ENCODE peak calls at places on chromosomes 12 and 14, in six cellular contexts. One of them, this sample, is unnamed.

GRCh38 chr14:72745546-72745945 is 148.4 kb downstream of the DPF3 start:
- DNase-seq in stimulated activated CD4-positive, alpha-beta T cell treated with anti-CD3 and anti-CD28 coated beads, Interleukin-12 subunit alpha, Interleukin-12 subunit beta, amount 100 ng/mL, for 48 hours: no peak
- DNase-seq in cardiac muscle cell: peak
- DNase-seq in CD4-positive, alpha-beta memory T cell: no peak
- DNase-seq in neural crest cell: no peak
- DNase-seq in Kasumi-1: no peak
- DNase-seq in this sample: no peak

GRCh38 chr14:100731011-100731670 is 4.4 kb downstream of the DLK1 start:
- DNase-seq in stimulated activated CD4-positive, alpha-beta T cell treated with anti-CD3 and anti-CD28 coated beads, Interleukin-12 subunit alpha, Interleukin-12 subunit beta, amount 100 ng/mL, for 48 hours: no peak
- DNase-seq in cardiac muscle cell: no peak
- DNase-seq in CD4-positive, alpha-beta memory T cell: no peak
- DNase-seq in neural crest cell: no peak
- DNase-seq in Kasumi-1: no peak
- DNase-seq in this sample: no peak

GRCh38 chr12:64691793-64692583 is 67.2 kb downstream of the GNS start:
- DNase-seq in stimulated activated CD4-positive, alpha-beta T cell treated with anti-CD3 and anti-CD28 coated beads, Interleukin-12 subunit alpha, Interleukin-12 subunit beta, amount 100 ng/mL, for 48 hours: no peak
- DNase-seq in cardiac muscle cell: no peak
- DNase-seq in CD4-positive, alpha-beta memory T cell: no peak
- DNase-seq in neural crest cell: no peak
- DNase-seq in Kasumi-1: no peak
- DNase-seq in this sample: no peak

GRCh38 chr12:129696405-129696804 is 207.4 kb downstream of the TMEM132D start:
- DNase-seq in stimulated activated CD4-positive, alpha-beta T cell treated with anti-CD3 and anti-CD28 coated beads, Interleukin-12 subunit alpha, Interleukin-12 subunit beta, amount 100 ng/mL, for 48 hours: no peak
- DNase-seq in cardiac muscle cell: no peak
- DNase-seq in CD4-positive, alpha-beta memory T cell: no peak
- DNase-seq in neural crest cell: no peak
- DNase-seq in Kasumi-1: no peak
- DNase-seq in this sample: no peak

GRCh38 chr14:80456200-80456599 is 244.9 kb upstream of the DIO2 start:
- DNase-seq in stimulated activated CD4-positive, alpha-beta T cell treated with anti-CD3 and anti-CD28 coated beads, Interleukin-12 subunit alpha, Interleukin-12 subunit beta, amount 100 ng/mL, for 48 hours: no peak
- DNase-seq in cardiac muscle cell: peak
- DNase-seq in CD4-positive, alpha-beta memory T cell: no peak
- DNase-seq in neural crest cell: no peak
- DNase-seq in Kasumi-1: no peak
- DNase-seq in this sample: no peak

GRCh38 chr12:48924617-48925217 is 575 bp downstream of the FKBP11 start:
- DNase-seq in stimulated activated CD4-positive, alpha-beta T cell treated with anti-CD3 and anti-CD28 coated beads, Interleukin-12 subunit alpha, Interleukin-12 subunit beta, amount 100 ng/mL, for 48 hours: peak
- DNase-seq in cardiac muscle cell: peak
- DNase-seq in CD4-positive, alpha-beta memory T cell: peak
- DNase-seq in neural crest cell: peak
- DNase-seq in Kasumi-1: peak
- DNase-seq in this sample: no peak

GRCh38 chr14:91911474-91912032 is 35.9 kb downstream of the FBLN5 start:
- DNase-seq in stimulated activated CD4-positive, alpha-beta T cell treated with anti-CD3 and anti-CD28 coated beads, Interleukin-12 subunit alpha, Interleukin-12 subunit beta, amount 100 ng/mL, for 48 hours: peak
- DNase-seq in cardiac muscle cell: peak
- DNase-seq in CD4-positive, alpha-beta memory T cell: peak
- DNase-seq in neural crest cell: peak
- DNase-seq in Kasumi-1: peak
- DNase-seq in this sample: peak

GRCh38 chr14:93112891-93113677 is 2.6 kb downstream of the ITPK1 start:
- DNase-seq in stimulated activated CD4-positive, alpha-beta T cell treated with anti-CD3 and anti-CD28 coated beads, Interleukin-12 subunit alpha, Interleukin-12 subunit beta, amount 100 ng/mL, for 48 hours: peak
- DNase-seq in cardiac muscle cell: peak
- DNase-seq in CD4-positive, alpha-beta memory T cell: peak
- DNase-seq in neural crest cell: peak
- DNase-seq in Kasumi-1: peak
- DNase-seq in this sample: peak

GRCh38 chr14:88831285-88831684 is 6.8 kb downstream of the TTC8 start:
- DNase-seq in stimulated activated CD4-positive, alpha-beta T cell treated with anti-CD3 and anti-CD28 coated beads, Interleukin-12 subunit alpha, Interleukin-12 subunit beta, amount 100 ng/mL, for 48 hours: no peak
- DNase-seq in cardiac muscle cell: peak
- DNase-seq in CD4-positive, alpha-beta memory T cell: no peak
- DNase-seq in neural crest cell: no peak
- DNase-seq in Kasumi-1: no peak
- DNase-seq in this sample: no peak

GRCh38 chr12:31876568-31877424 is 82.4 kb upstream of the RESF1 start:
- DNase-seq in stimulated activated CD4-positive, alpha-beta T cell treated with anti-CD3 and anti-CD28 coated beads, Interleukin-12 subunit alpha, Interleukin-12 subunit beta, amount 100 ng/mL, for 48 hours: no peak
- DNase-seq in cardiac muscle cell: no peak
- DNase-seq in CD4-positive, alpha-beta memory T cell: no peak
- DNase-seq in neural crest cell: no peak
- DNase-seq in Kasumi-1: peak
- DNase-seq in this sample: peak

GRCh38 chr12:13436182-13436581 is 239.7 kb downstream of the EMP1 start:
- DNase-seq in stimulated activated CD4-positive, alpha-beta T cell treated with anti-CD3 and anti-CD28 coated beads, Interleukin-12 subunit alpha, Interleukin-12 subunit beta, amount 100 ng/mL, for 48 hours: no peak
- DNase-seq in cardiac muscle cell: no peak
- DNase-seq in CD4-positive, alpha-beta memory T cell: no peak
- DNase-seq in neural crest cell: no peak
- DNase-seq in Kasumi-1: no peak
- DNase-seq in this sample: no peak

This sample was measured in MV-4-11.